ENCODE peak calls at places on chromosomes 6 and 20, in eight cellular contexts. W, E, U, M, O, N, C and D are unnamed samples. For H3K9me3, the result is how much of the 10 kb centered on the place peaks cover.

GRCh38 chr20:35003211-35004031 is 47.8 kb downstream of the MYH7B start:
- DNase-seq in W (no peak), E (no peak), U (no peak), M (no peak), O (no peak), N (no peak), C (no peak), D (no peak)

GRCh38 chr20:50219520-50220086 is 29.0 kb downstream of the CEBPB start:
- DNase-seq in W (peak), E (no peak), U (no peak), M (no peak), O (no peak), N (no peak), C (no peak), D (no peak)

GRCh38 chr6:52749546-52750152 is 13.6 kb downstream of the GSTA2 start:
- DNase-seq in W (no peak), E (no peak), U (no peak), M (no peak), O (no peak), N (peak), C (no peak), D (no peak)

GRCh38 chr6:108559884-108560462 is 744 bp upstream of the FOXO3 start:
- DNase-seq in W (peak), E (peak), U (peak), M (peak), O (peak), N (peak), C (no peak), D (peak)

GRCh38 chr6:54980511-54981275 is 134.1 kb downstream of the FAM83B start:
- DNase-seq in W (peak), E (peak), U (peak), M (no peak), O (no peak), N (peak), C (no peak), D (peak)

GRCh38 chr6:18405477-18406293 is 18.5 kb downstream of the RNF144B start:
- DNase-seq in W (peak), E (peak), U (peak), M (peak), O (no peak), N (peak), C (no peak), D (peak)

GRCh38 chr20:48661575-48662473 is 166.0 kb downstream of the PREX1 start:
- DNase-seq in W (peak), E (no peak), U (no peak), M (no peak), O (no peak), N (no peak), C (no peak), D (no peak)

GRCh38 chr6:137763861-137764260 is 103.2 kb upstream of the TNFAIP3 start:
- DNase-seq in W (no peak), E (no peak), U (peak), M (no peak), O (no peak), N (no peak), C (no peak), D (peak)

GRCh38 chr6:143675946-143676345 is 1.8 kb upstream of the PHACTR2 start:
- DNase-seq in W (peak), E (peak), U (peak), M (no peak), O (no peak), N (peak), C (no peak), D (no peak)

GRCh38 chr20:31446084-31446819 is 5.8 kb downstream of the DEFB123 start:
- DNase-seq in W (no peak), E (no peak), U (no peak), M (no peak), O (no peak), N (no peak), C (no peak), D (no peak)

GRCh38 chr20:4151991-4152695 is 136.8 kb upstream of the RNF24 start:
- DNase-seq in W (peak), E (no peak), U (peak), M (no peak), O (no peak), N (peak), C (no peak), D (no peak)

GRCh38 chr6:116398366-116399005 is 27.7 kb downstream of the DSE start:
- DNase-seq in W (peak), E (peak), U (peak), M (peak), O (no peak), N (peak), C (no peak), D (no peak)

GRCh38 chr6:20840675-20841074 is 306.4 kb downstream of the CDKAL1 start:
- DNase-seq in W (peak), E (no peak), U (peak), M (no peak), O (no peak), N (no peak), C (no peak), D (no peak)

GRCh38 chr6:6494677-6495076 is 93.8 kb upstream of the LY86 start:
- DNase-seq in W (no peak), E (no peak), U (peak), M (no peak), O (peak), N (peak), C (peak), D (peak)

GRCh38 chr6:111361648-111362047 is 121.4 kb downstream of the REV3L start:
- DNase-seq in W (peak), E (no peak), U (peak), M (peak), O (peak), N (peak), C (peak), D (peak)

GRCh38 chr6:44025226-44025625 is 102.0 kb downstream of the MRPL14 start:
- DNase-seq in W (no peak), E (no peak), U (no peak), M (no peak), O (no peak), N (no peak), C (no peak), D (no peak)

GRCh38 chr6:100593522-100593921 is 128.8 kb upstream of the SIM1 start:
- DNase-seq in W (no peak), E (no peak), U (no peak), M (peak), O (no peak), N (no peak), C (no peak), D (peak)

GRCh38 chr20:62410742-62411478 is 3.8 kb upstream of the CABLES2 start:
- DNase-seq in W (no peak), E (no peak), U (no peak), M (no peak), O (no peak), N (no peak), C (no peak), D (no peak)

GRCh38 chr6:170176621-170177382 is 114.1 kb downstream of the DLL1 start:
- DNase-seq in W (no peak), E (no peak), U (peak), M (no peak), O (no peak), N (no peak), C (no peak), D (no peak)

GRCh38 chr6:13697857-13698256 is 13.8 kb downstream of the RANBP9 start:
- DNase-seq in W (no peak), E (no peak), U (peak), M (no peak), O (no peak), N (no peak), C (no peak), D (no peak)

GRCh38 chr20:62197321-62197720 is 14.5 kb downstream of the MTG2 start:
- DNase-seq in W (no peak), E (no peak), U (no peak), M (no peak), O (no peak), N (no peak), C (no peak), D (no peak)

GRCh38 chr6:13445005-13445743 is 42.2 kb downstream of the GFOD1 start:
- DNase-seq in W (peak), E (no peak), U (no peak), M (peak), O (peak), N (no peak), C (no peak), D (peak)

GRCh38 chr6:219019-219570 is 73.2 kb upstream of the DUSP22 start:
- DNase-seq in W (no peak), E (no peak), U (no peak), M (no peak), O (peak), N (no peak), C (no peak), D (no peak)

GRCh38 chr6:34516391-34517324 is 39.5 kb downstream of the SPDEF start:
- DNase-seq in W (no peak), E (no peak), U (no peak), M (no peak), O (no peak), N (no peak), C (no peak), D (no peak)

GRCh38 chr20:31721408-31722332 is 998 bp downstream of the BCL2L1 start:
- DNase-seq in W (no peak), E (no peak), U (no peak), M (peak), O (no peak), N (peak), C (no peak), D (no peak)

GRCh38 chr6:5025911-5026819 is 22.3 kb upstream of the RPP40 start:
- DNase-seq in W (peak), E (no peak), U (peak), M (peak), O (peak), N (no peak), C (no peak), D (peak)

GRCh38 chr20:18004389-18005031 is 35.7 kb downstream of the MGME1 start:
- DNase-seq in W (peak), E (no peak), U (no peak), M (no peak), O (no peak), N (no peak), C (no peak), D (no peak)

GRCh38 chr20:37736132-37736531 is 42.3 kb downstream of the CTNNBL1 start:
- DNase-seq in W (no peak), E (no peak), U (no peak), M (no peak), O (no peak), N (no peak), C (no peak), D (no peak)

GRCh38 chr20:21571841-21572690 is 58.2 kb upstream of the NKX2-2 start:
- DNase-seq in W (no peak), E (no peak), U (peak), M (peak), O (peak), N (peak), C (no peak), D (peak)

GRCh38 chr20:18052856-18053255 is 4.9 kb downstream of the OVOL2 start:
- DNase-seq in W (no peak), E (peak), U (no peak), M (no peak), O (no peak), N (no peak), C (no peak), D (no peak)

GRCh38 chr6:26576929-26577719 is 19.6 kb upstream of the ABT1 start:
- DNase-seq in W (peak), E (peak), U (peak), M (peak), O (peak), N (peak), C (peak), D (peak)

GRCh38 chr6:31886426-31887068 is 7.8 kb upstream of the SLC44A4 start:
- DNase-seq in W (no peak), E (no peak), U (no peak), M (no peak), O (no peak), N (no peak), C (no peak), D (no peak)

GRCh38 chr6:170011233-170012142 is 260.1 kb downstream of the ERMARD start:
- DNase-seq in W (no peak), E (no peak), U (no peak), M (peak), O (peak), N (no peak), C (no peak), D (no peak)

GRCh38 chr6:42978487-42978792 is 541 bp downstream of the PEX6 start:
- DNase-seq in W (peak), E (no peak), U (peak), M (peak), O (peak), N (peak), C (no peak), D (peak)

GRCh38 chr6:41022294-41022693 is 16.7 kb downstream of the UNC5CL start:
- DNase-seq in W (peak), E (peak), U (peak), M (peak), O (no peak), N (peak), C (no peak), D (no peak)

GRCh38 chr6:53861543-53861942 is 66.7 kb downstream of the LRRC1 start:
- DNase-seq in W (peak), E (no peak), U (no peak), M (no peak), O (no peak), N (peak), C (no peak), D (no peak)

GRCh38 chr6:26493258-26493657 is 6.8 kb upstream of the BTN1A1 start:
- DNase-seq in W (peak), E (no peak), U (peak), M (peak), O (no peak), N (peak), C (no peak), D (peak)

GRCh38 chr6:140966676-140967075 is 1166.0 kb upstream of the GJE1 start:
- DNase-seq in W (no peak), E (no peak), U (peak), M (no peak), O (no peak), N (no peak), C (no peak), D (no peak)

GRCh38 chr6:6461138-6461537 is 127.4 kb upstream of the LY86 start:
- DNase-seq in W (no peak), E (no peak), U (peak), M (no peak), O (no peak), N (no peak), C (no peak), D (no peak)

GRCh38 chr20:3071610-3072529 is at the start of gene OXT:
- DNase-seq in W (peak), E (no peak), U (peak), M (peak), O (peak), N (no peak), C (no peak), D (no peak)
- TF ChIP-seq EZH2 in W (no peak), E (no peak), U (no peak), M (peak), O (peak), N (no peak), C (no peak), D (peak)

DNA sequence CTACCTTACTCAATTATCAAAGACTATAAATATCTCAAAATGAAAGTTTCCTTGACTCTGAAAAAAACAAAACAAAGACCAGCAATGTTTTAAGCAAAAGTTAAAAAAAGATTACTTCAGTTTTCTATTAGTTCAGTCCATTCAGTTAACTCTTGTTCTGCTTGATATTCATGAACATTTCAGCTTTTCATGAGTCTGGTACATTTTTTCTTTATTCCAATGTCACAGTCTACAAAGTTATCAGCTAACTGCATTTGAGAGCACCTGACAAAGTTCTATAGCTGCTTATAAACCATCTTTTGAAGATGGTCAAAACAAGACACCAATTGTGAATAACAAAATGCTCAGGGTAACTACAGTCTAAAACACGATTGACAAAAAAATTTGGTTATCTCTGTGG is 156.1 kb upstream of the NOX3 start:
- DNase-seq in W (no peak), E (no peak), U (no peak), M (no peak), O (no peak), N (no peak), C (no peak), D (no peak)
- H3K9me3 ChIP-seq in W (under half), E (under half), U (under half), M (under half), O (under half), N (under half), C (under half), D (under half)

GRCh38 chr6:98828210-98828798 is 6.1 kb upstream of the POU3F2 start:
- DNase-seq in W (no peak), E (no peak), U (no peak), M (no peak), O (peak), N (no peak), C (no peak), D (no peak)
- TF ChIP-seq EZH2 in W (peak), E (no peak), U (no peak), M (no peak), O (no peak), N (no peak), C (no peak), D (no peak)

DNA sequence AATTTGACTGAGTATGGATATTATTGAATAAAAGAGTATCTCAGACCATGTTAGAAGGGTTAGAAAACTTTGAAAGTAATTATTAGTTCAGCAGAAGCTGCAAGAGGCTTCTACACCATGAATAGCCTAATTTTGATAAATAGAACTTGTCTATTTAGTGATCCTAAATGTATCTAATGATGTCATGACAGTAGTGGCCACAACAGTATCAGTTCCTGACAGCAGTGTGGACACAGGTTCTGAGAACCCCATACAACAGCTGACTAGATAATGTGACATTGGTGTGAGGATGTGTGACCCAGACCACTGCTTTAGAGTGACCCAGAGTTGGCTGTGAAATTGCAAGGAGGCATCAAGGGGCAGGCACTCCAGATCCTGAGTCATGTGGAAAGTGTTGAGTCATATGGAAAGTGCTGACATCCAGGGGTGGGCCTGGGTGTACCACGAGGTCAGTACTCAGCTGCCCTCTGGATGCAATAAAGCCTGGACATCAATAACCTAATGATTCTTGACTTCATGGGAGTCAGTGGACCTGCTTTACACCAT is 754.7 kb downstream of the DHX35 start:
- DNase-seq in W (peak), E (no peak), U (peak), M (no peak), O (no peak), N (no peak), C (no peak), D (no peak)
- H3K9me3 ChIP-seq in W (under half), E (under half), U (under half), M (under half), O (under half), N (under half), C (under half), D (under half)

GRCh38 chr20:36091561-36092423 is 62.7 kb upstream of the EPB41L1 start:
- DNase-seq in W (no peak), E (no peak), U (no peak), M (no peak), O (peak), N (peak), C (no peak), D (no peak)
- TF ChIP-seq EZH2 in W (peak), E (no peak), U (no peak), M (no peak), O (peak), N (no peak), C (no peak), D (peak)

DNA sequence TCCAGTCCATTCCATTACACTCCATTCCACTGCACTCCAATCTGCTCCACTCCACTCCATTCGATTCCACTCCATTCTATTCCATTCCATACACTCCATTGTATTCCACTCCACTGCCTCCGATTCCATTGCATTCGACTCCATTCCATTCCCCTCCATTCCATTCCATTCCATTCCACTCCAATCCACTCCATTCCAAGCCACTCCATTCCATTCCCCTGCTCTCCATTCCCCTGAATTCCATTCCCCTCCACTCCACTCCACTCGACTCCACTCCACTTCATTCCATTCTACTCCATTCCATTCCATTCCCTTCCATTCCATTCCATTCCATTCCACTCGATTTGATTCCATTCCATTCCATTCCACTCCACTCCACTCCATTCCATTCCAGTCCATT is 25.7 kb upstream of the DEFB125 start:
- DNase-seq in W (no peak), E (no peak), U (no peak), M (no peak), O (no peak), N (no peak), C (no peak), D (peak)
- H3K9me3 ChIP-seq in W (under half), E (under half), U (under half), M (under half), O (under half), N (under half), C (under half), D (under half)

GRCh38 chr6:28782113-28782673 is 141.6 kb downstream of the TRIM27 start:
- DNase-seq in W (no peak), E (no peak), U (no peak), M (no peak), O (no peak), N (no peak), C (no peak), D (no peak)
- TF ChIP-seq EZH2 in W (no peak), E (no peak), U (no peak), M (no peak), O (peak), N (no peak), C (no peak), D (no peak)